ENCODE peak calls at places on chromosomes 1 and 21, in eight cellular contexts. U, Z, D, T, K, N, A and S are unnamed samples.

GRCh38 chr1:179437171-179437570 is 71.4 kb downstream of the AXDND1 start:
- DNase-seq in A (no peak), K (no peak), T (no peak), N (no peak), D (no peak), Z (no peak), U (no peak), S (no peak)

GRCh38 chr1:240435996-240436566 is 175.9 kb downstream of the GREM2 start:
- DNase-seq in T (no peak), K (no peak), U (no peak), A (no peak), N (no peak), D (peak; percentile 39), Z (no peak), S (no peak)

GRCh38 chr1:7808253-7808844 is 24.3 kb downstream of the PER3 start:
- DNase-seq in U (no peak), K (no peak), T (peak; percentile 49), D (peak; percentile 40), A (no peak), Z (no peak), N (no peak), S (no peak)

GRCh38 chr1:156493749-156494148 is 6.8 kb downstream of the MEF2D start:
- DNase-seq in U (no peak), A (no peak), K (no peak), T (no peak), Z (no peak), D (no peak), N (no peak), S (no peak)

GRCh38 chr1:8133657-8134430 is 107.7 kb upstream of the ERRFI1 start:
- DNase-seq in U (no peak), K (peak; percentile 60), N (peak; percentile 95), A (peak; percentile 15), D (peak; percentile 93), T (peak; percentile 90), Z (peak; percentile 87), S (peak; percentile 63)

GRCh38 chr1:41811978-41812852 is 106.5 kb downstream of the HIVEP3 start:
- DNase-seq in K (peak; percentile 59), T (peak; percentile 72), Z (no peak), A (peak; percentile 70), D (peak; percentile 92), U (peak; percentile 41), N (no peak), S (peak; percentile 57)

GRCh38 chr1:201681375-201681774 is 142.4 kb downstream of the NAV1 start:
- DNase-seq in K (no peak), N (no peak), T (no peak), D (no peak), A (no peak), U (no peak), Z (no peak), S (no peak)

GRCh38 chr1:32876341-32877210 is 5.9 kb upstream of the FNDC5 start:
- DNase-seq in N (no peak), U (peak; percentile 75), D (no peak), Z (no peak), T (peak; percentile 58), K (peak; percentile 45), A (peak; percentile 89), S (peak; percentile 65)

GRCh38 chr1:42439940-42440339 is 15.9 kb downstream of the ZMYND12 start:
- DNase-seq in Z (no peak), N (no peak), K (no peak), A (peak; percentile 49), D (peak; percentile 82), U (no peak), T (peak; percentile 80), S (no peak)

GRCh38 chr21:25721987-25722386 is 12.7 kb downstream of the ATP5PF start:
- DNase-seq in K (no peak), T (no peak), A (no peak), Z (no peak), D (no peak), U (no peak), N (no peak), S (no peak)

GRCh38 chr21:45403825-45404725 is 890 bp upstream of the COL18A1 start:
- DNase-seq in U (no peak), A (peak; percentile 60), T (peak; percentile 7), K (peak; percentile 69), Z (peak; percentile 82), N (peak; percentile 94), D (peak; percentile 31), S (peak; percentile 25)

GRCh38 chr21:27581168-27581567 is 614.3 kb upstream of the ADAMTS5 start:
- DNase-seq in T (no peak), N (no peak), K (no peak), A (no peak), D (peak; percentile 63), U (no peak), Z (no peak), S (no peak)

GRCh38 chr1:71766748-71767147 is 515.6 kb downstream of the NEGR1 start:
- DNase-seq in K (no peak), T (no peak), D (no peak), N (no peak), Z (no peak), A (no peak), U (no peak), S (no peak)

GRCh38 chr21:38123626-38124025 is 133.2 kb upstream of the KCNJ15 start:
- DNase-seq in K (no peak), Z (no peak), A (no peak), D (no peak), T (no peak), U (no peak), N (no peak), S (no peak)

GRCh38 chr1:109532365-109533136 is 7.1 kb upstream of the GPR61 start:
- DNase-seq in T (peak; percentile 67), A (peak; percentile 81), N (no peak), U (peak; percentile 78), Z (peak; percentile 80), K (peak; percentile 83), D (peak; percentile 68), S (peak; percentile 89)

GRCh38 chr1:22592919-22593790 is 29.9 kb downstream of the EPHA8 start:
- DNase-seq in K (no peak), T (no peak), Z (no peak), D (no peak), U (no peak), A (no peak), N (no peak), S (peak; percentile 11)

GRCh38 chr1:62613325-62613727 is 16.0 kb downstream of the ANGPTL3 start:
- DNase-seq in T (no peak), A (no peak), Z (no peak), U (no peak), K (no peak), N (no peak), D (no peak), S (no peak)

GRCh38 chr1:52520149-52520548 is 32.7 kb downstream of the TUT4 start:
- DNase-seq in Z (no peak), N (no peak), A (no peak), D (peak; percentile 86), T (no peak), U (no peak), K (no peak), S (no peak)

GRCh38 chr1:11184973-11185372 is 4.2 kb upstream of the ANGPTL7 start:
- DNase-seq in Z (no peak), D (no peak), T (no peak), A (no peak), U (no peak), K (no peak), N (no peak), S (no peak)

GRCh38 chr1:45824607-45825006 is 21.2 kb downstream of the MAST2 start:
- DNase-seq in U (no peak), T (no peak), D (no peak), N (no peak), A (no peak), K (no peak), Z (no peak), S (no peak)
- TF ChIP-seq POLR2A in U (no peak), T (no peak), D (no peak), N (no peak), A (no peak), K (no peak), Z (no peak), S (no peak)

GRCh38 chr1:226061793-226062557 is 541 bp upstream of the H3-3A start:
- DNase-seq in U (peak; percentile 86), A (peak; percentile 82), Z (peak; percentile 76), N (peak; percentile 93), T (peak; percentile 76), K (peak; percentile 81), D (peak; percentile 65), S (peak; percentile 85)
- TF ChIP-seq POLR2A in U (no peak), A (peak; percentile 77), Z (peak; percentile 44), N (no peak), T (peak; percentile 14), K (peak; percentile 90), D (peak; percentile 14), S (peak; percentile 87)

GRCh38 chr1:17744666-17745563 is 10.2 kb upstream of the ACTL8 start:
- DNase-seq in A (no peak), U (no peak), N (no peak), T (no peak), Z (no peak), K (no peak), D (no peak), S (no peak)

GRCh38 chr1:17742590-17742989 is 12.5 kb upstream of the ACTL8 start:
- DNase-seq in D (no peak), K (peak; percentile 48), Z (no peak), A (no peak), U (no peak), T (no peak), N (no peak), S (no peak)

GRCh38 chr1:17741052-17741451 is 14.1 kb upstream of the ACTL8 start:
- DNase-seq in T (no peak), N (no peak), K (no peak), Z (no peak), A (no peak), U (no peak), D (no peak), S (no peak)

GRCh38 chr1:17743925-17744324 is 11.2 kb upstream of the ACTL8 start:
- DNase-seq in U (no peak), Z (no peak), D (no peak), T (no peak), A (no peak), K (no peak), N (no peak), S (no peak)

GRCh38 chr1:17743028-17743706 is 12.0 kb upstream of the ACTL8 start:
- DNase-seq in A (no peak), N (no peak), T (no peak), K (no peak), U (no peak), D (no peak), Z (no peak), S (no peak)
- TF ChIP-seq POLR2A in A (no peak), N (no peak), T (no peak), K (no peak), U (no peak), D (no peak), Z (no peak), S (no peak)

GRCh38 chr1:185316163-185317033 is 645 bp downstream of the IVNS1ABP start:
- DNase-seq in A (peak; percentile 70), Z (peak; percentile 95), K (peak; percentile 92), T (peak; percentile 88), U (peak; percentile 55), D (peak; percentile 88), N (peak; percentile 98), S (peak; percentile 95)

GRCh38 chr1:185317886-185318310 is 855 bp upstream of the IVNS1ABP start:
- DNase-seq in T (no peak), D (no peak), Z (no peak), K (peak; percentile 47), A (peak; percentile 17), U (peak; percentile 43), N (no peak), S (peak; percentile 47)

GRCh38 chr1:185314416-185314815 is 2.6 kb downstream of the IVNS1ABP start:
- DNase-seq in D (no peak), Z (no peak), K (no peak), N (no peak), U (no peak), T (peak; percentile 41), A (no peak), S (no peak)

GRCh38 chr1:185317034-185317885 is at the start of gene IVNS1ABP:
- DNase-seq in K (peak; percentile 96), A (peak; percentile 95), D (peak; percentile 87), T (peak; percentile 96), N (peak; percentile 99), Z (peak; percentile 93), U (peak; percentile 78), S (peak; percentile 96)

GRCh38 chr1:185315364-185316108 is 1.5 kb downstream of the IVNS1ABP start:
- DNase-seq in A (no peak), K (no peak), D (no peak), U (no peak), Z (no peak), N (no peak), T (no peak), S (peak; percentile 33)
- TF ChIP-seq POLR2A in A (no peak), K (no peak), D (no peak), U (no peak), Z (no peak), N (no peak), T (no peak), S (no peak)